ENCODE peak calls at places on chromosomes 4 and X, in ten cellular contexts. W, R, T, J, S, L, X, A, Q and V are unnamed samples.

GRCh38 chrX:112048707-112049106 is 33.9 kb downstream of the TRPC5 start:
- DNase-seq in J (no peak), W (no peak), T (no peak), R (no peak), A (no peak), X (no peak), S (no peak), Q (no peak), L (no peak), V (no peak)

GRCh38 chrX:131704136-131704695 is 160.3 kb downstream of the OR13H1 start:
- DNase-seq in A (peak), L (peak), W (no peak), Q (no peak), R (peak), X (no peak), S (peak), T (peak), J (peak), V (no peak)

GRCh38 chrX:18676470-18676869 is 4.6 kb upstream of the RS1 start:
- DNase-seq in T (no peak), J (no peak), W (no peak), R (no peak), Q (no peak), L (peak), X (no peak), S (peak), A (peak), V (peak)

GRCh38 chrX:44343412-44343942 is at the start of gene EFHC2:
- DNase-seq in L (peak), R (no peak), J (peak), W (no peak), T (no peak), Q (no peak), A (peak), X (peak), S (peak), V (peak)

GRCh38 chr4:183438458-183439113 is 5.8 kb upstream of the CDKN2AIP start:
- DNase-seq in R (no peak), A (peak), L (no peak), W (no peak), T (no peak), J (no peak), Q (peak), X (no peak), S (peak), V (no peak)

GRCh38 chr4:10371869-10372471 is 85.3 kb downstream of the ZNF518B start:
- DNase-seq in W (no peak), A (no peak), J (no peak), R (no peak), L (no peak), T (no peak), X (no peak), Q (no peak), S (no peak), V (no peak)

GRCh38 chr4:3767569-3768288 is 1.5 kb downstream of the ADRA2C start:
- DNase-seq in R (no peak), T (no peak), W (no peak), A (peak), Q (no peak), X (no peak), S (no peak), L (peak), J (no peak), V (peak)

GRCh38 chrX:9676738-9677097 is 88.9 kb downstream of the GPR143 start:
- DNase-seq in T (no peak), W (no peak), X (no peak), L (no peak), R (no peak), Q (no peak), J (no peak), A (no peak), S (no peak), V (no peak)

GRCh38 chr4:2040391-2041233 is 18.5 kb upstream of the NAT8L start:
- DNase-seq in L (no peak), Q (no peak), X (no peak), S (no peak), A (no peak), J (no peak), T (peak), W (no peak), R (no peak), V (no peak)

GRCh38 chr4:24923550-24923949 is 10.7 kb upstream of the CCDC149 start:
- DNase-seq in T (no peak), Q (no peak), S (no peak), L (no peak), X (no peak), W (no peak), R (no peak), J (no peak), A (no peak), V (no peak)

GRCh38 chr4:109414938-109415337 is 18.7 kb upstream of the SEC24B start:
- DNase-seq in L (no peak), J (no peak), Q (no peak), W (no peak), R (no peak), S (no peak), X (no peak), A (no peak), T (no peak), V (no peak)

GRCh38 chrX:96394566-96394965 is 290.1 kb upstream of the DIAPH2 start:
- DNase-seq in R (no peak), J (no peak), X (peak), W (no peak), T (no peak), S (no peak), Q (no peak), A (no peak), L (no peak), V (no peak)

GRCh38 chr4:138013625-138014024 is 228.5 kb downstream of the SLC7A11 start:
- DNase-seq in Q (no peak), A (no peak), X (no peak), J (no peak), R (no peak), T (no peak), L (no peak), W (no peak), S (no peak), V (no peak)

GRCh38 chr4:5728451-5728850 is 17.4 kb downstream of the EVC start:
- DNase-seq in J (no peak), Q (no peak), A (no peak), X (peak), L (no peak), T (no peak), S (no peak), W (no peak), R (no peak), V (no peak)

GRCh38 chrX:154761977-154762528 is 611 bp upstream of the DKC1 start:
- DNase-seq in J (no peak), Q (no peak), X (no peak), A (no peak), L (no peak), S (peak), R (no peak), W (no peak), T (no peak), V (peak)

GRCh38 chr4:118173956-118174355 is 139.7 kb downstream of the NDST3 start:
- DNase-seq in S (no peak), T (no peak), L (no peak), J (no peak), A (no peak), X (peak), Q (no peak), R (no peak), W (no peak), V (no peak)

GRCh38 chr4:9947168-9948062 is 73.9 kb downstream of the SLC2A9 start:
- DNase-seq in T (peak), W (no peak), A (no peak), S (peak), Q (no peak), R (no peak), J (no peak), L (no peak), X (no peak), V (no peak)

GRCh38 chr4:95007998-95008397 is 250.2 kb downstream of the BMPR1B start:
- DNase-seq in L (no peak), W (no peak), S (no peak), J (no peak), X (no peak), R (no peak), Q (no peak), A (no peak), T (no peak), V (no peak)

GRCh38 chrX:150635952-150636351 is 57.2 kb upstream of the MTMR1 start:
- DNase-seq in A (peak), S (no peak), W (no peak), R (no peak), J (no peak), L (no peak), T (no peak), X (no peak), Q (no peak), V (no peak)

GRCh38 chrX:119981286-119982070 is 37.9 kb upstream of the NKAP start:
- DNase-seq in T (no peak), W (no peak), J (no peak), S (peak), X (peak), R (no peak), Q (peak), L (no peak), A (peak), V (peak)

GRCh38 chrX:102155806-102156179 is at the start of gene BEX5:
- DNase-seq in J (peak), T (peak), Q (no peak), X (no peak), A (no peak), L (peak), R (no peak), W (no peak), S (peak), V (no peak)

GRCh38 chr4:186936496-186937375 is 213.1 kb upstream of the FAT1 start:
- DNase-seq in X (no peak), J (no peak), R (no peak), Q (peak), W (no peak), L (no peak), S (no peak), T (no peak), A (peak), V (no peak)

GRCh38 chr4:169010125-169011023 is at the start of gene CBR4:
- DNase-seq in R (peak), W (peak), T (peak), J (peak), S (peak), X (peak), L (peak), A (peak), Q (peak), V (peak)
- TF ChIP-seq POLR2A in R (peak), W (peak), T (no peak), J (peak), S (peak), X (peak), L (peak), A (peak), Q (peak), V (peak)

GRCh38 chrX:30822068-30822671 is 66.9 kb downstream of the TAB3 start:
- DNase-seq in A (no peak), W (no peak), Q (no peak), S (no peak), X (peak), L (no peak), R (no peak), J (no peak), T (no peak), V (peak)
- TF ChIP-seq POLR2A in A (no peak), W (no peak), Q (no peak), S (no peak), X (no peak), L (no peak), R (no peak), J (no peak), T (no peak), V (no peak)

GRCh38 chrX:48540480-48540879 is 966 bp downstream of the TBC1D25 start:
- DNase-seq in L (no peak), W (no peak), R (no peak), A (no peak), X (no peak), J (no peak), S (no peak), Q (no peak), T (no peak), V (no peak)

GRCh38 chrX:48538641-48539344 is 721 bp upstream of the TBC1D25 start:
- DNase-seq in R (no peak), T (no peak), L (no peak), X (no peak), Q (no peak), J (no peak), A (no peak), S (no peak), W (no peak), V (no peak)

GRCh38 chrX:48541140-48541814 is 1.8 kb downstream of the TBC1D25 start:
- DNase-seq in R (no peak), S (no peak), T (no peak), Q (no peak), X (no peak), L (no peak), A (no peak), W (no peak), J (no peak), V (no peak)

GRCh38 chrX:48539345-48540014 is at the start of gene TBC1D25:
- DNase-seq in Q (peak), S (peak), W (peak), J (peak), A (peak), T (peak), L (peak), X (peak), R (peak), V (peak)

GRCh38 chrX:48540015-48540350 is 469 bp downstream of the TBC1D25 start:
- DNase-seq in S (peak), A (no peak), J (no peak), L (no peak), X (no peak), T (peak), Q (peak), R (no peak), W (no peak), V (peak)
- TF ChIP-seq POLR2A in S (no peak), A (no peak), J (no peak), L (no peak), X (no peak), T (no peak), Q (no peak), R (no peak), W (peak), V (no peak)

DNA sequence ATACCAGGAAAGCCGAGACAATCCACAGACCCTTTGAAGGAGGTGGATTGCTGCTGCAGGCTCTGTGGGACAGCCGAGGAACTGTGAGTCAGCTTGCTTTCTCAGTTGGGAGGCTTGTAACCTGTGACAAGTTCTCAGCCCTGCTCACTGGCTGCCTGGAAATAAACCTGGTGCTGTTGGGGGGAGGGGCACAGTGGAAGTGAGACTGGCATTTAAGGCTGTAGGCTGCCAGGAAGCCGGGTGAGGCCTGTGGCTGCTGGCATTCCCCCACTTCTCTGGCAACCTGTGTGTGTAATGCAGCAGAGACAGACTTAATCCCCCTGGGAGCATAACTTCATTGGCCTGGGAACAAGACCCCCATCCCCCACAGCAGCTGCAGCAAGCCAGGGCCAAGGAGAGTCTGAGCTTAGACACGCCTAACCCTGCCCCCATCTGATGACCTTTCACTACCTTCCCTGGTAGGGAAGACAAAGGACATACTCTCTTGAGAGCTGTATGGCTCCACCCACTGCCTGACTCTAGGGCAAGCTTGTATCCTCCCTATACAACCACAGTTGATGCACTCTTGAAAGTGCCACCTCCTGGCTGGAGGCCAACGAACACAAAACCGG is 64.1 kb downstream of the ALPK1 start:
- DNase-seq in A (peak), L (no peak), T (no peak), Q (no peak), J (peak), W (no peak), S (no peak), R (no peak), X (peak), V (no peak)
- TF ChIP-seq POLR2A in A (no peak), L (no peak), T (no peak), Q (no peak), J (no peak), W (no peak), S (no peak), R (no peak), X (no peak), V (no peak)